ENCODE peak calls at places on chromosomes 12 and 14, in seven cellular contexts. S, Y, N, U, T, B and F are unnamed samples.

GRCh38 chr14:73295198-73295796 is 58.0 kb downstream of the PAPLN start:
- DNase-seq in B (no peak), U (no peak), N (peak), T (peak), S (no peak), Y (peak), F (peak)

GRCh38 chr12:46516933-46517578 is 144.5 kb upstream of the SLC38A2 start:
- DNase-seq in N (no peak), Y (no peak), S (no peak), T (no peak), B (peak), U (peak), F (no peak)

GRCh38 chr12:120662879-120663278 is 22.5 kb downstream of the CABP1 start:
- DNase-seq in N (no peak), S (no peak), Y (no peak), B (no peak), U (no peak), T (no peak), F (no peak)

GRCh38 chr12:125329239-125330238 is 264.3 kb downstream of the AACS start:
- DNase-seq in U (no peak), B (no peak), N (peak), Y (peak), S (no peak), T (no peak), F (no peak)

GRCh38 chr14:58243790-58244555 is 670 bp upstream of the PSMA3 start:
- DNase-seq in B (no peak), T (no peak), U (no peak), Y (no peak), N (no peak), S (no peak), F (no peak)

GRCh38 chr14:70098257-70098809 is 90.4 kb downstream of the SLC8A3 start:
- DNase-seq in T (no peak), U (no peak), Y (no peak), S (peak), N (no peak), B (no peak), F (no peak)

GRCh38 chr14:100398044-100398443 is 74.9 kb downstream of the SLC25A47 start:
- DNase-seq in N (no peak), T (no peak), Y (no peak), S (no peak), B (no peak), U (no peak), F (no peak)

GRCh38 chr12:121518656-121519055 is 62.2 kb downstream of the KDM2B start:
- DNase-seq in U (no peak), B (no peak), T (peak), N (no peak), Y (no peak), S (no peak), F (no peak)

GRCh38 chr12:96192926-96193573 is 1.1 kb upstream of the ELK3 start:
- DNase-seq in T (no peak), S (no peak), B (no peak), U (no peak), N (no peak), Y (no peak), F (no peak)

GRCh38 chr12:30622509-30622908 is 73.2 kb downstream of the IPO8 start:
- DNase-seq in N (no peak), Y (no peak), T (no peak), S (no peak), U (no peak), B (no peak), F (no peak)

GRCh38 chr14:86712727-86713126 is 1182.8 kb downstream of the FLRT2 start:
- DNase-seq in N (no peak), B (no peak), U (no peak), T (no peak), Y (no peak), S (no peak), F (no peak)

GRCh38 chr14:102016420-102017090 is 52.2 kb downstream of the DYNC1H1 start:
- DNase-seq in T (no peak), Y (no peak), S (no peak), U (no peak), N (no peak), B (no peak), F (no peak)

GRCh38 chr12:75366629-75367028 is 24.3 kb upstream of the GLIPR1L2 start:
- DNase-seq in Y (no peak), U (no peak), T (no peak), S (no peak), B (no peak), N (no peak), F (no peak)

GRCh38 chr14:105863296-105864108 is 337.1 kb downstream of the TMEM121 start:
- DNase-seq in B (peak), S (no peak), Y (peak), U (no peak), T (peak), N (no peak), F (no peak)

GRCh38 chr12:109621864-109622485 is 48.4 kb downstream of the MVK start:
- DNase-seq in Y (peak), U (no peak), T (no peak), N (no peak), B (no peak), S (no peak), F (no peak)